ENCODE peak calls at places on chromosomes 7 and 10, in four cellular contexts. C is PC-9, U is T-helper 2 cell, M is RPMI7951. S is an unnamed sample.

GRCh38 chr7:100372694-100373093 is 593 bp upstream of the PILRA start:
- DNase-seq in C (no peak), M (no peak), U (no peak), S (no peak)

GRCh38 chr7:15326044-15326644 is 235.7 kb downstream of the AGMO start:
- DNase-seq in C (no peak), U (no peak), M (peak), S (no peak)

GRCh38 chr7:40836218-40836617 is 701.4 kb downstream of the SUGCT start:
- DNase-seq in M (peak), C (no peak), U (no peak), S (no peak)

GRCh38 chr7:105269397-105269796 is 119.3 kb downstream of the SRPK2 start:
- DNase-seq in C (no peak), U (no peak), M (peak), S (no peak)

GRCh38 chr10:100828744-100829102 is 83.3 kb downstream of the PAX2 start:
- DNase-seq in C (no peak), M (peak), U (peak), S (no peak)

GRCh38 chr7:45624392-45624760 is 50.2 kb downstream of the ADCY1 start:
- DNase-seq in C (no peak), U (no peak), M (no peak), S (no peak)

GRCh38 chr10:119315128-119316001 is 108.0 kb downstream of the GRK5 start:
- DNase-seq in C (peak), U (peak), M (peak), S (no peak)

GRCh38 chr10:101120884-101121660 is 10.0 kb upstream of the TLX1 start:
- DNase-seq in U (peak), C (no peak), M (no peak), S (no peak)

GRCh38 chr7:28228386-28228785 is 47.8 kb upstream of the JAZF1 start:
- DNase-seq in M (no peak), U (no peak), C (no peak), S (no peak)

GRCh38 chr7:116593359-116594075 is 68.7 kb downstream of the CAV1 start:
- DNase-seq in C (no peak), U (no peak), M (no peak), S (no peak)

GRCh38 chr7:26508917-26509316 is 217.3 kb downstream of the SNX10 start:
- DNase-seq in M (no peak), C (no peak), U (no peak), S (no peak)

GRCh38 chr10:94293344-94293743 is 69.4 kb downstream of the NOC3L start:
- DNase-seq in M (peak), C (no peak), U (no peak), S (no peak)

GRCh38 chr10:126910196-126910595 is 5.0 kb downstream of the DOCK1 start:
- DNase-seq in M (no peak), C (no peak), U (no peak), S (no peak)

S was measured in lower leg skin.